ENCODE peak calls at places on chromosomes 1 and 21, in ten cellular contexts. One of them, this sample, is unnamed.

GRCh38 chr1:199573047-199573446 is 454.5 kb upstream of the NR5A2 start:
- DNase-seq in A549: no peak
- DNase-seq in fibroblast of lung: no peak
- DNase-seq in heart right ventricle: no peak
- DNase-seq in upper lobe of right lung: no peak
- DNase-seq in testis: no peak
- DNase-seq in ovary: no peak
- DNase-seq in tibial nerve: no peak
- DNase-seq in CD8-positive, alpha-beta T cell: no peak
- DNase-seq in lower lobe of right lung: no peak
- DNase-seq in this sample: no peak

GRCh38 chr1:230867903-230868735 is at the start of gene C1orf198:
- DNase-seq in A549: peak; percentile 56
- DNase-seq in fibroblast of lung: no peak
- DNase-seq in heart right ventricle: peak; percentile 85
- DNase-seq in upper lobe of right lung: peak; percentile 91
- DNase-seq in testis: peak; percentile 77
- DNase-seq in ovary: peak; percentile 87
- DNase-seq in tibial nerve: peak; percentile 60
- DNase-seq in CD8-positive, alpha-beta T cell: peak; percentile 88
- DNase-seq in lower lobe of right lung: peak; percentile 79
- DNase-seq in this sample: no peak

GRCh38 chr1:109493805-109494539 is at the start of gene CYB561D1:
- DNase-seq in A549: peak; percentile 78
- DNase-seq in fibroblast of lung: peak; percentile 77
- DNase-seq in heart right ventricle: peak; percentile 91
- DNase-seq in upper lobe of right lung: peak; percentile 95
- DNase-seq in testis: peak; percentile 89
- DNase-seq in ovary: peak; percentile 90
- DNase-seq in tibial nerve: peak; percentile 77
- DNase-seq in CD8-positive, alpha-beta T cell: peak; percentile 95
- DNase-seq in lower lobe of right lung: peak; percentile 92
- DNase-seq in this sample: peak; percentile 60

GRCh38 chr1:178183796-178184195 is 89.9 kb downstream of the RASAL2 start:
- DNase-seq in A549: no peak
- DNase-seq in fibroblast of lung: no peak
- DNase-seq in heart right ventricle: no peak
- DNase-seq in upper lobe of right lung: no peak
- DNase-seq in testis: no peak
- DNase-seq in ovary: no peak
- DNase-seq in tibial nerve: no peak
- DNase-seq in CD8-positive, alpha-beta T cell: no peak
- DNase-seq in lower lobe of right lung: no peak
- DNase-seq in this sample: no peak

GRCh38 chr1:55916480-55916879 is 662.9 kb downstream of the PLPP3 start:
- DNase-seq in A549: peak; percentile 1
- DNase-seq in fibroblast of lung: peak; percentile 82
- DNase-seq in heart right ventricle: no peak
- DNase-seq in upper lobe of right lung: no peak
- DNase-seq in testis: no peak
- DNase-seq in ovary: no peak
- DNase-seq in tibial nerve: no peak
- DNase-seq in CD8-positive, alpha-beta T cell: no peak
- DNase-seq in lower lobe of right lung: no peak
- DNase-seq in this sample: no peak

GRCh38 chr1:206074839-206075238 is 21.9 kb downstream of the RHEX start:
- DNase-seq in A549: no peak
- DNase-seq in fibroblast of lung: no peak
- DNase-seq in heart right ventricle: no peak
- DNase-seq in upper lobe of right lung: no peak
- DNase-seq in testis: no peak
- DNase-seq in ovary: no peak
- DNase-seq in tibial nerve: no peak
- DNase-seq in CD8-positive, alpha-beta T cell: no peak
- DNase-seq in lower lobe of right lung: no peak
- DNase-seq in this sample: no peak

GRCh38 chr1:54906586-54906985 is 19.6 kb upstream of the DHCR24 start:
- DNase-seq in A549: no peak
- DNase-seq in fibroblast of lung: no peak
- DNase-seq in heart right ventricle: no peak
- DNase-seq in upper lobe of right lung: no peak
- DNase-seq in testis: no peak
- DNase-seq in ovary: no peak
- DNase-seq in tibial nerve: no peak
- DNase-seq in CD8-positive, alpha-beta T cell: no peak
- DNase-seq in lower lobe of right lung: no peak
- DNase-seq in this sample: no peak

GRCh38 chr1:48823161-48823560 is 46.5 kb upstream of the BEND5 start:
- DNase-seq in A549: no peak
- DNase-seq in fibroblast of lung: no peak
- DNase-seq in heart right ventricle: no peak
- DNase-seq in upper lobe of right lung: no peak
- DNase-seq in testis: no peak
- DNase-seq in ovary: no peak
- DNase-seq in tibial nerve: no peak
- DNase-seq in CD8-positive, alpha-beta T cell: no peak
- DNase-seq in lower lobe of right lung: no peak
- DNase-seq in this sample: no peak

DNA sequence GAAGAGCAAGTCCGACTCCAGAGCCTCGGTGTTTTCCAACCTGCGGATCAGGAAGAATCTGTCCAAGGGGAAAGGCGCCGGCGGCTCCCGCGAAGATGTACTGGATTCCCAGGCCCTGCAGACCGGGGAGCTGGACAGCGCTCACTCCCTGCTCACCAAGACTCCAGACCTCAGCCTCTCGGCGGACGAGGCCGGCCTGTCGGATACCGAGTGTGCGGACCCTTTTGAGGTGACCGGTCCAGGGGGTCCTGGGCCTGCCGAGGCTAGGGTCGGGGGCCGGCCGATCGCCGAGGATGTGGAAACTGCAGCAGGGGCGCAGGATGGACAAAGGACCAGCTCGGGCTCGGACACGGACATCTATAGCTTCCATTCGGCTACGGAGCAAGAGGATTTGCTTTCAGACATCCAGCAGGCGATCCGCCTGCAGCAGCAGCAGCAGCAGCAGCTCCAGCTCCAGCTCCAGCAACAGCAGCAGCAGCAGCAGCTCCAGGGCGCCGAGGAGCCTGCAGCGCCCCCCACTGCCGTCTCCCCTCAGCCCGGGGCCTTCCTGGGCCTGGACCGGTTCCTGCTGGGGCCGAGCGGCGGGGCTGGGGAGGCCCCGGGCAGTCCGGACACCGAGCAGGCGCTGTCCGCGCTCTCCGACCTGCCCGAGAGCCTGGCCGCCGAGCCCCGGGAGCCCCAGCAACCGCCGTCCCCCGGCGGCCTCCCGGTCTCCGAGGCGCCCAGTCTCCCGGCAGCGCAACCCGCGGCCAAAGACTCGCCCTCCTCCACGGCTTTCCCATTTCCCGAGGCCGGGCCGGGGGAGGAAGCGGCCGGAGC is 827 bp downstream of the FMN2 start:
- DNase-seq in A549: peak; percentile 73
- DNase-seq in fibroblast of lung: peak; percentile 81
- DNase-seq in heart right ventricle: no peak
- DNase-seq in upper lobe of right lung: no peak
- DNase-seq in testis: peak; percentile 49
- DNase-seq in ovary: peak; percentile 73
- DNase-seq in tibial nerve: no peak
- DNase-seq in CD8-positive, alpha-beta T cell: no peak
- DNase-seq in lower lobe of right lung: no peak
- DNase-seq in this sample: no peak
- TF ChIP-seq CTCF in A549: peak; percentile 49
- TF ChIP-seq CTCF in fibroblast of lung: no peak
- TF ChIP-seq CTCF in heart right ventricle: no peak
- TF ChIP-seq CTCF in upper lobe of right lung: no peak
- TF ChIP-seq CTCF in testis: no peak
- TF ChIP-seq CTCF in ovary: no peak
- TF ChIP-seq CTCF in tibial nerve: peak; percentile 14
- TF ChIP-seq CTCF in CD8-positive, alpha-beta T cell: no peak
- TF ChIP-seq CTCF in lower lobe of right lung: peak; percentile 13
- TF ChIP-seq CTCF in this sample: no peak

GRCh38 chr21:42676799-42677198 is 23.4 kb downstream of the PDE9A start:
- DNase-seq in A549: no peak
- DNase-seq in fibroblast of lung: no peak
- DNase-seq in heart right ventricle: no peak
- DNase-seq in upper lobe of right lung: no peak
- DNase-seq in testis: no peak
- DNase-seq in ovary: no peak
- DNase-seq in tibial nerve: no peak
- DNase-seq in CD8-positive, alpha-beta T cell: no peak
- DNase-seq in lower lobe of right lung: no peak
- DNase-seq in this sample: no peak

GRCh38 chr21:42675403-42675802 is 22.0 kb downstream of the PDE9A start:
- DNase-seq in A549: no peak
- DNase-seq in fibroblast of lung: no peak
- DNase-seq in heart right ventricle: no peak
- DNase-seq in upper lobe of right lung: no peak
- DNase-seq in testis: no peak
- DNase-seq in ovary: no peak
- DNase-seq in tibial nerve: no peak
- DNase-seq in CD8-positive, alpha-beta T cell: no peak
- DNase-seq in lower lobe of right lung: no peak
- DNase-seq in this sample: no peak

GRCh38 chr21:42673633-42674328 is 20.4 kb downstream of the PDE9A start:
- DNase-seq in A549: no peak
- DNase-seq in fibroblast of lung: no peak
- DNase-seq in heart right ventricle: no peak
- DNase-seq in upper lobe of right lung: no peak
- DNase-seq in testis: no peak
- DNase-seq in ovary: no peak
- DNase-seq in tibial nerve: no peak
- DNase-seq in CD8-positive, alpha-beta T cell: no peak
- DNase-seq in lower lobe of right lung: no peak
- DNase-seq in this sample: no peak

GRCh38 chr21:42672699-42673458 is 19.5 kb downstream of the PDE9A start:
- DNase-seq in A549: no peak
- DNase-seq in fibroblast of lung: peak; percentile 89
- DNase-seq in heart right ventricle: no peak
- DNase-seq in upper lobe of right lung: no peak
- DNase-seq in testis: no peak
- DNase-seq in ovary: no peak
- DNase-seq in tibial nerve: no peak
- DNase-seq in CD8-positive, alpha-beta T cell: no peak
- DNase-seq in lower lobe of right lung: no peak
- DNase-seq in this sample: no peak

GRCh38 chr21:42674351-42674940 is 21.0 kb downstream of the PDE9A start:
- DNase-seq in A549: no peak
- DNase-seq in fibroblast of lung: no peak
- DNase-seq in heart right ventricle: peak; percentile 72
- DNase-seq in upper lobe of right lung: no peak
- DNase-seq in testis: peak; percentile 85
- DNase-seq in ovary: peak; percentile 85
- DNase-seq in tibial nerve: no peak
- DNase-seq in CD8-positive, alpha-beta T cell: no peak
- DNase-seq in lower lobe of right lung: no peak
- DNase-seq in this sample: no peak
- H3K4me1 ChIP-seq in A549: no peaks in the 10 kb centered on the region
- H3K4me1 ChIP-seq in fibroblast of lung: no peaks in the 10 kb centered on the region
- H3K4me1 ChIP-seq in heart right ventricle: peaks cover 36% of the 10 kb centered on the region
- H3K4me1 ChIP-seq in upper lobe of right lung: peaks cover 10% of the 10 kb centered on the region
- H3K4me1 ChIP-seq in testis: peaks cover 26% of the 10 kb centered on the region
- H3K4me1 ChIP-seq in ovary: peaks cover 3% of the 10 kb centered on the region
- H3K4me1 ChIP-seq in tibial nerve: peaks cover 70% of the 10 kb centered on the region
- H3K4me1 ChIP-seq in CD8-positive, alpha-beta T cell: peaks cover 21% of the 10 kb centered on the region
- H3K4me1 ChIP-seq in lower lobe of right lung: peaks cover 6% of the 10 kb centered on the region
- H3K4me1 ChIP-seq in this sample: no peaks in the 10 kb centered on the region

DNA sequence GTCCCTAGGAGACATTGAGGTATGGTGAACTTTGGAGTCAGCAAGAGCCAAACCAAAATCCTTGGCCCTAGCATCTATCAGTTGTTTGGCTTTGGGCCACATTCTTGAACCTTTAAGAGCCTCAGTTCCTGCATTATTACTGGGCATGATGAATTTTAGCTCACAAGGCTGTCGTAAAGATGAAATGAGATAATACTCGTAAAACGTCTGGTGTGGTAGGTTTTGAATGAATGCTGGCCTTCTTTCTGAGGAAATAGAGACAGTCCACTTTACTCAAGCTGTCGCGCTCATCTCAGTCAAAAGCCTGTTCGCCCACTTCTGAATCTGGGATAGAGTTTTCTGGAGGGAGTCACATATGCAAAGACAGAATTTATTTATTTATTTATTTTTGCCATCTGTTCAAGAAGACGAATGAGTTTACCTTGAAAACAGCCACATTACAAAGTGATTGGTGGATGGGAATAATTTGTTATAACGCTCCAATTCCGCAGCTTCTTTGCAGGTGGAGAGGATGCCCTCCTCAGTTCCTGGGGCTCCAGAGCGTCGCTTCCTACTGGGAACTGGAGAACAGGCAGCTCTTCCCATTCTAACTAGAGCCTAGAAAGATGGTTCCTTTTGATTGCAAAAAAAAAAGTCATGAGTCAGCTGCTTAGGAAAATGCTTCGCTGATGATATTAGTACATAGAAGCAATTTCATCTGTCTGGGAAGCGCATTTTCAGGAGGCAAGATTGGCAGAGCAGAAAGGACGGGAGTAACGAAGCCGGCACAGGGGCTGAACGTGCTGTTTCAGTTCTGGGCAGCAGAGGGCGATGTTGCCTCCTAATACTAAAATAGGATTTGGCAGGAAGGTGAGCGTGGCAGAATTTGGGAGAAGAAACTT is 49.9 kb upstream of the CYP2J2 start:
- DNase-seq in A549: peak; percentile 39
- DNase-seq in fibroblast of lung: peak; percentile 38
- DNase-seq in heart right ventricle: peak; percentile 63
- DNase-seq in upper lobe of right lung: peak; percentile 73
- DNase-seq in testis: peak; percentile 86
- DNase-seq in ovary: peak; percentile 76
- DNase-seq in tibial nerve: peak; percentile 83
- DNase-seq in CD8-positive, alpha-beta T cell: peak; percentile 59
- DNase-seq in lower lobe of right lung: peak; percentile 64
- DNase-seq in this sample: peak; percentile 15
- TF ChIP-seq CTCF in A549: peak; percentile 49
- TF ChIP-seq CTCF in fibroblast of lung: peak; percentile 94
- TF ChIP-seq CTCF in heart right ventricle: peak; percentile 93
- TF ChIP-seq CTCF in upper lobe of right lung: peak; percentile 87
- TF ChIP-seq CTCF in testis: peak; percentile 91
- TF ChIP-seq CTCF in ovary: peak; percentile 64
- TF ChIP-seq CTCF in tibial nerve: peak; percentile 77
- TF ChIP-seq CTCF in CD8-positive, alpha-beta T cell: peak; percentile 68
- TF ChIP-seq CTCF in lower lobe of right lung: peak; percentile 87
- TF ChIP-seq CTCF in this sample: peak; percentile 89

GRCh38 chr1:27365372-27366112 is 1.2 kb downstream of the MAP3K6 start:
- DNase-seq in A549: peak; percentile 87
- DNase-seq in fibroblast of lung: peak; percentile 84
- DNase-seq in heart right ventricle: peak; percentile 90
- DNase-seq in upper lobe of right lung: peak; percentile 94
- DNase-seq in testis: peak; percentile 93
- DNase-seq in ovary: peak; percentile 93
- DNase-seq in tibial nerve: peak; percentile 93
- DNase-seq in CD8-positive, alpha-beta T cell: peak; percentile 85
- DNase-seq in lower lobe of right lung: peak; percentile 91
- DNase-seq in this sample: peak; percentile 83

GRCh38 chr1:27366411-27367159 is at the start of gene MAP3K6:
- DNase-seq in A549: peak; percentile 82
- DNase-seq in fibroblast of lung: peak; percentile 73
- DNase-seq in heart right ventricle: peak; percentile 90
- DNase-seq in upper lobe of right lung: peak; percentile 96
- DNase-seq in testis: peak; percentile 88
- DNase-seq in ovary: peak; percentile 89
- DNase-seq in tibial nerve: peak; percentile 83
- DNase-seq in CD8-positive, alpha-beta T cell: no peak
- DNase-seq in lower lobe of right lung: peak; percentile 95
- DNase-seq in this sample: peak; percentile 79

GRCh38 chr1:27366113-27366410 is 699 bp downstream of the MAP3K6 start:
- DNase-seq in A549: peak; percentile 78
- DNase-seq in fibroblast of lung: peak; percentile 73
- DNase-seq in heart right ventricle: peak; percentile 94
- DNase-seq in upper lobe of right lung: peak; percentile 96
- DNase-seq in testis: peak; percentile 82
- DNase-seq in ovary: peak; percentile 83
- DNase-seq in tibial nerve: peak; percentile 86
- DNase-seq in CD8-positive, alpha-beta T cell: peak; percentile 77
- DNase-seq in lower lobe of right lung: peak; percentile 94
- DNase-seq in this sample: peak; percentile 56

GRCh38 chr1:27363766-27364695 is 2.7 kb downstream of the MAP3K6 start:
- DNase-seq in A549: no peak
- DNase-seq in fibroblast of lung: no peak
- DNase-seq in heart right ventricle: no peak
- DNase-seq in upper lobe of right lung: peak; percentile 61
- DNase-seq in testis: no peak
- DNase-seq in ovary: no peak
- DNase-seq in tibial nerve: no peak
- DNase-seq in CD8-positive, alpha-beta T cell: no peak
- DNase-seq in lower lobe of right lung: no peak
- DNase-seq in this sample: no peak

GRCh38 chr1:27364696-27365371 is 1.9 kb downstream of the MAP3K6 start:
- DNase-seq in A549: no peak
- DNase-seq in fibroblast of lung: no peak
- DNase-seq in heart right ventricle: no peak
- DNase-seq in upper lobe of right lung: peak; percentile 58
- DNase-seq in testis: no peak
- DNase-seq in ovary: no peak
- DNase-seq in tibial nerve: no peak
- DNase-seq in CD8-positive, alpha-beta T cell: no peak
- DNase-seq in lower lobe of right lung: no peak
- DNase-seq in this sample: no peak
- H3K4me1 ChIP-seq in A549: peaks cover 14% of the 10 kb centered on the region
- H3K4me1 ChIP-seq in fibroblast of lung: peaks cover 11% of the 10 kb centered on the region
- H3K4me1 ChIP-seq in heart right ventricle: peaks cover 61% of the 10 kb centered on the region
- H3K4me1 ChIP-seq in upper lobe of right lung: peaks cover 40% of the 10 kb centered on the region
- H3K4me1 ChIP-seq in testis: peaks cover 20% of the 10 kb centered on the region
- H3K4me1 ChIP-seq in ovary: peaks cover 7% of the 10 kb centered on the region
- H3K4me1 ChIP-seq in tibial nerve: peaks cover 63% of the 10 kb centered on the region
- H3K4me1 ChIP-seq in CD8-positive, alpha-beta T cell: peaks cover 20% of the 10 kb centered on the region
- H3K4me1 ChIP-seq in lower lobe of right lung: peaks cover 46% of the 10 kb centered on the region
- H3K4me1 ChIP-seq in this sample: peaks cover 39% of the 10 kb centered on the region

This sample was measured in thoracic aorta.